ENCODE peak calls at places on chromosome 9, in seven cellular contexts. W is GM12891, G is stromal cell of bone marrow, B is C1 segment of cervical spinal cord, Y is HT1080, S is nephron progenitor cell, V is occipital lobe. R is an unnamed sample.

GRCh38 chr9:98538626-98539031 is 170.1 kb downstream of the GABBR2 start:
- DNase-seq in W (no peak), G (no peak), B (no peak), Y (no peak), S (no peak), V (no peak), R (no peak)

GRCh38 chr9:105241356-105242043 is 3.0 kb upstream of the SLC44A1 start:
- DNase-seq in W (no peak), G (no peak), B (no peak), Y (no peak), S (no peak), V (peak; percentile 31), R (no peak)

GRCh38 chr9:81625969-81626368 is 63.4 kb downstream of the TLE1 start:
- DNase-seq in W (no peak), G (no peak), B (no peak), Y (no peak), S (no peak), V (no peak), R (no peak)

GRCh38 chr9:13278368-13279246 is 885 bp downstream of the MPDZ start:
- DNase-seq in W (no peak), G (peak; percentile 28), B (no peak), Y (peak; percentile 64), S (peak; percentile 57), V (peak; percentile 75), R (peak; percentile 61)

GRCh38 chr9:12464910-12465512 is 228.2 kb upstream of the TYRP1 start:
- DNase-seq in W (no peak), G (peak; percentile 1), B (no peak), Y (peak; percentile 34), S (peak; percentile 18), V (no peak), R (peak; percentile 13)

GRCh38 chr9:128456613-128457061 is 831 bp downstream of the ODF2 start:
- DNase-seq in W (peak; percentile 89), G (peak; percentile 61), B (no peak), Y (peak; percentile 70), S (peak; percentile 72), V (peak; percentile 58), R (peak; percentile 33)

GRCh38 chr9:127968717-127969383 is 11.9 kb downstream of the EEIG1 start:
- DNase-seq in W (no peak), G (peak; percentile 89), B (no peak), Y (peak; percentile 69), S (no peak), V (peak; percentile 55), R (no peak)

GRCh38 chr9:123399803-123400378 is 43.9 kb downstream of the CRB2 start:
- DNase-seq in W (peak; percentile 56), G (no peak), B (no peak), Y (no peak), S (peak; percentile 54), V (no peak), R (peak; percentile 72)

GRCh38 chr9:1959347-1959746 is 55.8 kb upstream of the SMARCA2 start:
- DNase-seq in W (no peak), G (no peak), B (no peak), Y (no peak), S (no peak), V (no peak), R (no peak)

GRCh38 chr9:92188969-92189781 is 74.0 kb upstream of the SPTLC1 start:
- DNase-seq in W (no peak), G (no peak), B (no peak), Y (no peak), S (no peak), V (no peak), R (no peak)

GRCh38 chr9:134068742-134069535 is 1.1 kb upstream of the BRD3 start:
- DNase-seq in W (no peak), G (no peak), B (no peak), Y (no peak), S (no peak), V (no peak), R (no peak)

GRCh38 chr9:26326473-26327044 is 566.0 kb downstream of the CAAP1 start:
- DNase-seq in W (peak; percentile 5), G (peak; percentile 62), B (no peak), Y (peak; percentile 71), S (peak; percentile 47), V (peak; percentile 26), R (peak; percentile 50)

GRCh38 chr9:71769175-71770165 is 1.2 kb upstream of the CEMIP2 start:
- DNase-seq in W (peak; percentile 21), G (no peak), B (peak; percentile 11), Y (peak; percentile 61), S (peak; percentile 80), V (peak; percentile 52), R (peak; percentile 49)

GRCh38 chr9:94656190-94656589 is 16.9 kb upstream of the FBP1 start:
- DNase-seq in W (peak; percentile 39), G (peak; percentile 19), B (no peak), Y (peak; percentile 17), S (no peak), V (peak; percentile 12), R (no peak)